ENCODE peak calls at places on chromosomes 7 and 10, in eight cellular contexts. Z, U, P, V, B, N, C and K are unnamed samples.

GRCh38 chr10:12950583-12951128 is 50.9 kb downstream of the CCDC3 start:
- DNase-seq in Z (no peak), U (no peak), P (no peak), V (no peak), B (no peak), N (no peak), C (no peak), K (no peak)

GRCh38 chr10:44071479-44071878 is 313.4 kb downstream of the CXCL12 start:
- DNase-seq in Z (no peak), U (peak; percentile 61), P (no peak), V (no peak), B (no peak), N (no peak), C (no peak), K (no peak)

GRCh38 chr10:97475936-97476594 is 22.2 kb downstream of the MMS19 start:
- DNase-seq in Z (no peak), U (peak; percentile 82), P (no peak), V (no peak), B (no peak), N (no peak), C (no peak), K (peak; percentile 60)

GRCh38 chr10:97713351-97713827 is at the start of gene MARVELD1:
- DNase-seq in Z (peak; percentile 79), U (peak; percentile 78), P (peak; percentile 81), V (no peak), B (peak; percentile 48), N (peak; percentile 55), C (no peak), K (peak; percentile 79)

GRCh38 chr10:60369163-60369930 is 20.3 kb downstream of the ANK3 start:
- DNase-seq in Z (no peak), U (no peak), P (no peak), V (no peak), B (no peak), N (no peak), C (no peak), K (no peak)

GRCh38 chr7:82694020-82694419 is 250.4 kb upstream of the CACNA2D1 start:
- DNase-seq in Z (peak; percentile 10), U (no peak), P (no peak), V (no peak), B (no peak), N (no peak), C (no peak), K (no peak)

GRCh38 chr10:1609596-1609995 is 127.7 kb downstream of the ADARB2 start:
- DNase-seq in Z (no peak), U (no peak), P (no peak), V (no peak), B (no peak), N (no peak), C (no peak), K (no peak)

GRCh38 chr10:51879238-51879637 is 179.8 kb upstream of the CSTF2T start:
- DNase-seq in Z (no peak), U (peak; percentile 100), P (no peak), V (no peak), B (peak; percentile 38), N (no peak), C (peak; percentile 64), K (peak; percentile 59)

GRCh38 chr10:117161386-117162033 is 23.4 kb upstream of the VAX1 start:
- DNase-seq in Z (no peak), U (no peak), P (no peak), V (no peak), B (no peak), N (no peak), C (no peak), K (no peak)

GRCh38 chr10:107264742-107265141 is 100.2 kb upstream of the SORCS1 start:
- DNase-seq in Z (peak; percentile 77), U (no peak), P (no peak), V (no peak), B (no peak), N (peak; percentile 48), C (no peak), K (peak; percentile 11)

GRCh38 chr7:76037310-76037709 is 10.5 kb downstream of the STYXL1 start:
- DNase-seq in Z (no peak), U (peak; percentile 88), P (peak; percentile 83), V (no peak), B (no peak), N (no peak), C (no peak), K (no peak)

GRCh38 chr10:24891823-24892222 is 60.6 kb downstream of the PRTFDC1 start:
- DNase-seq in Z (no peak), U (peak; percentile 78), P (no peak), V (no peak), B (no peak), N (no peak), C (peak; percentile 85), K (no peak)
- TF ChIP-seq CTCF in Z (no peak), U (no peak), P (no peak), V (no peak), B (no peak), N (no peak), C (no peak), K (no peak)

GRCh38 chr7:149071641-149072437 is 18.7 kb downstream of the ZNF786 start:
- DNase-seq in Z (peak; percentile 78), U (no peak), P (peak; percentile 69), V (no peak), B (no peak), N (peak; percentile 58), C (no peak), K (peak; percentile 94)
- TF ChIP-seq CTCF in Z (peak; percentile 61), U (peak; percentile 5), P (no peak), V (no peak), B (no peak), N (peak; percentile 10), C (no peak), K (peak; percentile 50)

DNA sequence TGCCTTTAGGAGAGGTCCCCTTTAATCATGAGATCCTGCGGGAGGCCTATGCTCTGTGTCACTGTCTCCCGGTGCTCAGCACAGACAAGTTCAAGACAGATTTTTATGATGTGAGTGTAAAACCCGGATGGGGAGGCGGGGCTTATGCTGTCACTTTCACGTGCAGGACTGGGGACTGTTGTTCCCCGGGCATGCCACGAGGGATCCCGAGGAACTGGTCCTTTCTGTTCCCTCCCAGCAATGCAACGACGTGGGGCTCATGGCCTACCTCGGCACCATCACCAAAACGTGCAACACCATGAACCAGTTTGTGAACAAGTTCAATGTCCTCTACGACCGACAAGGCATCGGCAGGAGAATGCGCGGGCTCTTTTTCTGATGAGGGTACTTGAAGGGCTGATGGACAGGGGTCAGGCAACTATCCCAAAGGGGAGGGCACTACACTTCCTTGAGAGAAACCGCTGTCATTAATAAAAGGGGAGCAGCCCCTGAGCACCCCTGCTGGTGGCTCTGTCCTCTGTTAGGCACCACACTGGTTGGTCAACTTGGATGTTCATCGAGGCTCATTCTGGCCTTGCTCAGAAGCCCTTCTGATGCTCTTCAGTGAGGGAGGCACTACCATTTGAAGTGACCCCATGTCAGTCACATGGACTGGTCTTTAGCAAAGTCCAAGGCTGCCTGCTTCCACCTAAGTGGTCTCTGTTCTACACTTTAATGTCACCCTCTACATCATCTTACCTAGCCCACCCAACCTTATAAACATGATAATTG is 2.8 kb downstream of the COPS6 start:
- DNase-seq in Z (peak; percentile 15), U (no peak), P (no peak), V (no peak), B (no peak), N (no peak), C (peak; percentile 41), K (peak; percentile 63)
- TF ChIP-seq CTCF in Z (no peak), U (peak; percentile 18), P (no peak), V (no peak), B (no peak), N (no peak), C (no peak), K (peak; percentile 41)

DNA sequence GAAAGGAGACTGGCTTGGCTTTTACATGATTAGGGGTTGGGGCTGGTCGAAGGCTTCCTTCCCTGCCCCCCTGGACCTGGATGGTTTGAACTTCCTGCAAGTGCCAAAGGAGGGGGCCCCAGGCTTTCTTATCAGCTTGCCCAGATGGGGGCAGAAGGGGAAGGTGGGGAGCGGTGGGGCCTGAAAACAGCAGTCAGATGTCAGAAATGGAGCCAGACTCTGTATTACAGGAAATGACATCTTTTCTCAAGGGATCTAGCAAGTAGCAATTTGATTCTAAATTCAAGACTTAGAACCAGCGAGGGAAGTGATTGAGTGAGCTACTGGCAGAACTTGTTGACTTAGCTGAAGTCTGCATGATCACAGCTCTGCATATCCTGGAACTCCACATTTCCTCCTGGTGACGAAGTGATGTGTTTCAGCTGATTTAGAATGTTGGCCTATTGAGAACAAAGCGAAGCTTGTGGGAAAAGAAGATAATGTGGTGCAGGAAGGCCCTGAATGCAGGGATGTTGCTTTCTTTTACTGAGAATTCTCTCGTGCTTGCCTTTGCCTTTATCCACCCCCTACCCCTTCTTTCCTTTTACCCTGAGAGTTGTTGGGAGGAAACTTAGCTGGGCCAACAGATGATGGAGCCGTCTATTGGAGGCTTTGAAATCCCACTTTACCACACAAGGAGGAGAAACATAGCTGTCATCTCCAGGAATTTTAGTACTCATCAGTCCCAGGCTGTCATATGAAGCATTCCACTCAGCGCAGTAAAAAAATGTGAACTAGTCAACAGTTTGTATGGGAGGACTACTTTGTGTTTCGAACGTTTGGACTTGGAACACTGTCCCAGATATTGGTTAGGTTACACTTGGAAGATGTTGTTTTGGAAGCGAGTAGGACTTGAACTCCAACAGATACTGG is 43.2 kb downstream of the CCNY start:
- DNase-seq in Z (no peak), U (peak; percentile 93), P (peak; percentile 67), V (peak; percentile 69), B (no peak), N (no peak), C (no peak), K (peak; percentile 82)
- TF ChIP-seq CTCF in Z (peak; percentile 23), U (no peak), P (no peak), V (peak; percentile 59), B (peak; percentile 13), N (no peak), C (no peak), K (no peak)

GRCh38 chr7:137342340-137342739 is 1.2 kb downstream of the PTN start:
- DNase-seq in Z (no peak), U (peak; percentile 18), P (no peak), V (no peak), B (no peak), N (no peak), C (no peak), K (no peak)

GRCh38 chr7:137343483-137343841 is at the start of gene PTN:
- DNase-seq in Z (peak; percentile 79), U (peak; percentile 49), P (no peak), V (no peak), B (no peak), N (peak; percentile 69), C (no peak), K (no peak)

GRCh38 chr7:137342751-137343482 is 616 bp downstream of the PTN start:
- DNase-seq in Z (peak; percentile 12), U (peak; percentile 2), P (no peak), V (no peak), B (no peak), N (peak; percentile 11), C (no peak), K (no peak)

GRCh38 chr7:137335814-137336213 is 7.7 kb downstream of the PTN start:
- DNase-seq in Z (no peak), U (peak; percentile 14), P (no peak), V (no peak), B (no peak), N (no peak), C (no peak), K (no peak)

DNA sequence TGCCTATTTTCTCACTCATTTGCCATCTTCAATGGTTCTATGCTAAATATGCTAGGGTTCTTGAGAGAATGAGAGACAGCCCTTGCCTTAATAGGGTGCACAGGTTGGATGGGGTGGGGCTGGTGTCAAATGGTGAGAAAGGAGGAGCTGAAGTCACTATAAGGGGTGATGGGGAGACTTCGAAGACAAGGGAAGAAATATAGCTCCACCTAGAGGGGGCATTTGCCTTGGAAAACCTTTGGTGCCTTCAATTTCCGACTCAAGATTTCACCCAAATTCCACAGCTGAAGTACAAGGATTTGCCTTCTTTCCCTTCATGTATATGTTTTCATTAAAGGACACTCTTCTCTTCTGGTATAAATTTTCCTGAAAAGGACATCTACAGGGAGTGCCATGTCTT is 5.6 kb downstream of the PTN start:
- DNase-seq in Z (no peak), U (no peak), P (no peak), V (no peak), B (no peak), N (no peak), C (no peak), K (peak; percentile 19)
- TF ChIP-seq CTCF in Z (peak; percentile 36), U (no peak), P (no peak), V (peak; percentile 30), B (no peak), N (no peak), C (peak; percentile 34), K (no peak)